ENCODE peak calls at places on chromosomes 5 and 9, in four cellular contexts. One of them, this sample, is unnamed.

GRCh38 chr5:174328626-174329299 is 283.3 kb downstream of the NSG2 start:
- DNase-seq in activated CD4-positive, alpha-beta T cell treated with anti-CD3 and anti-CD28 coated beads, Interleukin-2, amount 50 U/mL, for 1 hour: no peak
- DNase-seq in M059J: no peak
- DNase-seq in fibroblast of lung: peak
- DNase-seq in this sample: peak

GRCh38 chr5:74122979-74123575 is 497.1 kb downstream of the ARHGEF28 start:
- DNase-seq in fibroblast of lung: peak
- DNase-seq in activated CD4-positive, alpha-beta T cell treated with anti-CD3 and anti-CD28 coated beads, Interleukin-2, amount 50 U/mL, for 1 hour: no peak
- DNase-seq in M059J: no peak
- DNase-seq in this sample: peak

GRCh38 chr9:136093995-136094881 is 851 bp downstream of the NACC2 start:
- DNase-seq in fibroblast of lung: peak
- DNase-seq in M059J: no peak
- DNase-seq in activated CD4-positive, alpha-beta T cell treated with anti-CD3 and anti-CD28 coated beads, Interleukin-2, amount 50 U/mL, for 1 hour: peak
- DNase-seq in this sample: peak

GRCh38 chr5:156411-157072 is 34.8 kb upstream of the LRRC14B start:
- DNase-seq in fibroblast of lung: no peak
- DNase-seq in M059J: no peak
- DNase-seq in activated CD4-positive, alpha-beta T cell treated with anti-CD3 and anti-CD28 coated beads, Interleukin-2, amount 50 U/mL, for 1 hour: no peak
- DNase-seq in this sample: no peak

GRCh38 chr9:21334603-21334968 is 618 bp downstream of the KLHL9 start:
- DNase-seq in M059J: no peak
- DNase-seq in fibroblast of lung: peak
- DNase-seq in activated CD4-positive, alpha-beta T cell treated with anti-CD3 and anti-CD28 coated beads, Interleukin-2, amount 50 U/mL, for 1 hour: no peak
- DNase-seq in this sample: no peak

GRCh38 chr5:72452515-72453259 is 54.5 kb downstream of the ZNF366 start:
- DNase-seq in M059J: peak
- DNase-seq in activated CD4-positive, alpha-beta T cell treated with anti-CD3 and anti-CD28 coated beads, Interleukin-2, amount 50 U/mL, for 1 hour: no peak
- DNase-seq in fibroblast of lung: peak
- DNase-seq in this sample: peak

GRCh38 chr9:129990269-129991005 is 52.6 kb downstream of the FNBP1 start:
- DNase-seq in fibroblast of lung: no peak
- DNase-seq in activated CD4-positive, alpha-beta T cell treated with anti-CD3 and anti-CD28 coated beads, Interleukin-2, amount 50 U/mL, for 1 hour: peak
- DNase-seq in M059J: peak
- DNase-seq in this sample: no peak

GRCh38 chr5:40356248-40356647 is 323.5 kb upstream of the PTGER4 start:
- DNase-seq in M059J: no peak
- DNase-seq in activated CD4-positive, alpha-beta T cell treated with anti-CD3 and anti-CD28 coated beads, Interleukin-2, amount 50 U/mL, for 1 hour: no peak
- DNase-seq in fibroblast of lung: no peak
- DNase-seq in this sample: no peak

GRCh38 chr5:31758803-31759425 is 120.0 kb downstream of the PDZD2 start:
- DNase-seq in fibroblast of lung: no peak
- DNase-seq in activated CD4-positive, alpha-beta T cell treated with anti-CD3 and anti-CD28 coated beads, Interleukin-2, amount 50 U/mL, for 1 hour: no peak
- DNase-seq in M059J: no peak
- DNase-seq in this sample: no peak

GRCh38 chr9:121698627-121699270 is 47.3 kb downstream of the DAB2IP start:
- DNase-seq in activated CD4-positive, alpha-beta T cell treated with anti-CD3 and anti-CD28 coated beads, Interleukin-2, amount 50 U/mL, for 1 hour: no peak
- DNase-seq in M059J: no peak
- DNase-seq in fibroblast of lung: peak
- DNase-seq in this sample: no peak

GRCh38 chr9:93305497-93306020 is 121.6 kb downstream of the WNK2 start:
- DNase-seq in M059J: no peak
- DNase-seq in activated CD4-positive, alpha-beta T cell treated with anti-CD3 and anti-CD28 coated beads, Interleukin-2, amount 50 U/mL, for 1 hour: no peak
- DNase-seq in fibroblast of lung: no peak
- DNase-seq in this sample: no peak

GRCh38 chr5:181052526-181052927 is 12.5 kb downstream of the BTNL9 start:
- DNase-seq in activated CD4-positive, alpha-beta T cell treated with anti-CD3 and anti-CD28 coated beads, Interleukin-2, amount 50 U/mL, for 1 hour: no peak
- DNase-seq in fibroblast of lung: peak
- DNase-seq in M059J: no peak
- DNase-seq in this sample: no peak

GRCh38 chr9:120348951-120349429 is 231.0 kb downstream of the CDK5RAP2 start:
- DNase-seq in fibroblast of lung: peak
- DNase-seq in M059J: peak
- DNase-seq in activated CD4-positive, alpha-beta T cell treated with anti-CD3 and anti-CD28 coated beads, Interleukin-2, amount 50 U/mL, for 1 hour: no peak
- DNase-seq in this sample: peak

GRCh38 chr9:93902780-93903655 is 52.1 kb downstream of the BARX1 start:
- DNase-seq in M059J: no peak
- DNase-seq in fibroblast of lung: no peak
- DNase-seq in activated CD4-positive, alpha-beta T cell treated with anti-CD3 and anti-CD28 coated beads, Interleukin-2, amount 50 U/mL, for 1 hour: no peak
- DNase-seq in this sample: no peak

GRCh38 chr5:138869763-138870500 is 5.2 kb downstream of the LRRTM2 start:
- DNase-seq in fibroblast of lung: peak
- DNase-seq in M059J: no peak
- DNase-seq in activated CD4-positive, alpha-beta T cell treated with anti-CD3 and anti-CD28 coated beads, Interleukin-2, amount 50 U/mL, for 1 hour: no peak
- DNase-seq in this sample: peak

GRCh38 chr9:81822967-81823366 is 105.3 kb upstream of the SPATA31D4 start:
- DNase-seq in fibroblast of lung: peak
- DNase-seq in M059J: peak
- DNase-seq in activated CD4-positive, alpha-beta T cell treated with anti-CD3 and anti-CD28 coated beads, Interleukin-2, amount 50 U/mL, for 1 hour: no peak
- DNase-seq in this sample: peak

This sample was measured in astrocyte.